ENCODE peak calls at places on chromosomes 2 and 18, in five cellular contexts. R is T-cell; M is non-pigmented ciliary epithelial cell; K is naive thymus-derived CD8-positive, alpha-beta T cell; A is HL-60. G is an unnamed sample.
A peak's percentile ranks its signal among the peaks of the same experiment; 100 is the strongest.

GRCh38 chr2:1701020-1701419 is 43.3 kb downstream of the PXDN start:
- DNase-seq in R (no peak), M (no peak), K (no peak), A (no peak), G (no peak)

GRCh38 chr18:23265691-23266399 is 130.6 kb downstream of the CABLES1 start:
- DNase-seq in R (no peak), M (no peak), K (no peak), A (no peak), G (no peak)

GRCh38 chr2:65040414-65041261 is 15.6 kb upstream of the CEP68 start:
- DNase-seq in R (peak; percentile 48), M (peak; percentile 60), K (peak; percentile 67), A (peak; percentile 82), G (peak; percentile 71)

GRCh38 chr2:28233070-28233718 is 159.5 kb upstream of the FOSL2 start:
- DNase-seq in R (no peak), M (no peak), K (no peak), A (no peak), G (no peak)

GRCh38 chr2:156087875-156088274 is 244.6 kb downstream of the NR4A2 start:
- DNase-seq in R (no peak), M (peak; percentile 28), K (no peak), A (no peak), G (no peak)

GRCh38 chr2:236169151-236169721 is 1.1 kb upstream of the GBX2 start:
- DNase-seq in R (no peak), M (no peak), K (no peak), A (no peak), G (no peak)

GRCh38 chr18:8045890-8046289 is 478.8 kb downstream of the PTPRM start:
- DNase-seq in R (no peak), M (no peak), K (no peak), A (no peak), G (no peak)

GRCh38 chr2:145595296-145595695 is 1075.4 kb upstream of the ZEB2 start:
- DNase-seq in R (no peak), M (no peak), K (no peak), A (no peak), G (no peak)

GRCh38 chr2:227228061-227228667 is 63.7 kb downstream of the COL4A3 start:
- DNase-seq in R (no peak), M (no peak), K (no peak), A (no peak), G (no peak)

GRCh38 chr2:20551231-20551944 is 99.5 kb downstream of the HS1BP3 start:
- DNase-seq in R (no peak), M (no peak), K (no peak), A (no peak), G (no peak)